ENCODE peak calls at places on chromosomes 4 and X, in five cellular contexts. T is SW480; F is HFFc6; Z is stimulated activated CD8-positive, alpha-beta memory T cell treated with anti-CD3 and anti-CD28 coated beads, Interleukin-15, amount 100 ng/mL, for 1 hour; P is Karpas-422. U is an unnamed sample.

GRCh38 chr4:100984901-100985300 is 362.4 kb downstream of the PPP3CA start:
- DNase-seq in T (no peak), F (peak; percentile 77), Z (no peak), P (no peak), U (peak; percentile 42)

GRCh38 chr4:87188063-87188462 is 32.4 kb downstream of the KLHL8 start:
- DNase-seq in T (no peak), F (peak; percentile 11), Z (no peak), P (peak; percentile 56), U (no peak)

GRCh38 chr4:183438458-183439113 is 5.8 kb upstream of the CDKN2AIP start:
- DNase-seq in T (peak; percentile 89), F (peak; percentile 65), Z (no peak), P (no peak), U (peak; percentile 56)

GRCh38 chr4:81214518-81215218 is 354 bp downstream of the PRKG2 start:
- DNase-seq in T (no peak), F (no peak), Z (no peak), P (no peak), U (no peak)

GRCh38 chrX:24153175-24153795 is 3.8 kb downstream of the ZFX start:
- DNase-seq in T (no peak), F (no peak), Z (no peak), P (peak; percentile 53), U (peak; percentile 37)

GRCh38 chrX:33190016-33190415 is 21.3 kb downstream of the DMD start:
- DNase-seq in T (no peak), F (no peak), Z (no peak), P (no peak), U (no peak)

GRCh38 chrX:18668468-18668867 is 3.4 kb downstream of the RS1 start:
- DNase-seq in T (no peak), F (no peak), Z (no peak), P (no peak), U (no peak)

GRCh38 chr4:6414578-6414977 is 57.8 kb downstream of the PPP2R2C start:
- DNase-seq in T (no peak), F (no peak), Z (no peak), P (no peak), U (no peak)

GRCh38 chr4:109432676-109433075 is 939 bp upstream of the SEC24B start:
- DNase-seq in T (no peak), F (peak; percentile 76), Z (no peak), P (peak; percentile 55), U (peak; percentile 77)

GRCh38 chr4:73668806-73669205 is 48.6 kb upstream of the RASSF6 start:
- DNase-seq in T (no peak), F (peak; percentile 60), Z (no peak), P (no peak), U (peak; percentile 56)